ENCODE peak calls at places on chromosomes 3 and 15, in seven cellular contexts. W is bronchial epithelial cell, G is choroid plexus epithelial cell, N is astrocyte of the spinal cord, D is endothelial cell, K is LNCaP clone FGC, X is HCT116. O is an unnamed sample.

GRCh38 chr3:11509175-11510000 is 134.3 kb downstream of the VGLL4 start:
- DNase-seq in W (peak), K (peak), G (peak), X (no peak), N (no peak), D (no peak), O (peak)

GRCh38 chr15:66766282-66767228 is 64.5 kb downstream of the SMAD6 start:
- DNase-seq in D (no peak), N (peak), K (no peak), W (peak), X (no peak), G (peak), O (no peak)

GRCh38 chr3:26704736-26705135 is 82.2 kb downstream of the LRRC3B start:
- DNase-seq in K (no peak), G (no peak), W (no peak), D (no peak), X (no peak), N (no peak), O (no peak)

GRCh38 chr15:71538922-71539321 is 271.4 kb upstream of the NR2E3 start:
- DNase-seq in D (no peak), X (no peak), K (no peak), N (no peak), W (no peak), G (no peak), O (no peak)

GRCh38 chr15:90001683-90002427 is 731 bp downstream of the ZNF710 start:
- DNase-seq in X (no peak), D (peak), N (peak), W (no peak), K (no peak), G (peak), O (peak)

GRCh38 chr3:159928071-159928491 is 60.6 kb upstream of the IL12A start:
- DNase-seq in G (peak), X (no peak), D (no peak), N (peak), K (no peak), W (peak), O (no peak)

GRCh38 chr15:66774001-66774814 is 72.2 kb downstream of the SMAD6 start:
- DNase-seq in N (peak), X (peak), W (peak), D (peak), G (peak), K (peak), O (peak)

GRCh38 chr3:1609416-1609815 is 489.2 kb upstream of the CNTN4 start:
- DNase-seq in W (no peak), K (no peak), X (no peak), N (no peak), G (no peak), D (no peak), O (peak)

GRCh38 chr3:194772241-194773000 is 86.7 kb downstream of the FAM43A start:
- DNase-seq in X (no peak), K (no peak), N (no peak), D (no peak), W (no peak), G (no peak), O (no peak)

GRCh38 chr3:36868614-36869436 is 76.0 kb downstream of the TRANK1 start:
- DNase-seq in X (peak), D (peak), W (peak), K (peak), N (peak), G (peak), O (peak)

GRCh38 chr3:161142486-161142885 is 37.3 kb upstream of the B3GALNT1 start:
- DNase-seq in G (peak), W (no peak), K (peak), D (no peak), X (no peak), N (peak), O (no peak)

GRCh38 chr15:66214236-66214635 is 39.3 kb downstream of the MEGF11 start:
- DNase-seq in X (no peak), D (no peak), G (no peak), N (no peak), K (no peak), W (no peak), O (no peak)

GRCh38 chr3:42229942-42230688 is 35.9 kb downstream of the CCK start:
- DNase-seq in W (peak), X (peak), N (peak), G (peak), D (peak), K (no peak), O (no peak)

GRCh38 chr15:44713006-44713966 is 2.0 kb downstream of the B2M start:
- DNase-seq in K (no peak), G (peak), N (peak), X (no peak), D (no peak), W (peak), O (no peak)

GRCh38 chr3:188584958-188585689 is 431.2 kb downstream of the LPP start:
- DNase-seq in W (peak), X (no peak), G (peak), K (no peak), N (peak), D (no peak), O (no peak)

GRCh38 chr3:27721717-27722564 is at the start of gene EOMES:
- DNase-seq in X (peak), G (peak), N (peak), K (no peak), D (peak), W (peak), O (peak)

GRCh38 chr3:140599009-140599408 is 78.9 kb upstream of the TRIM42 start:
- DNase-seq in D (no peak), N (no peak), W (peak), G (no peak), K (no peak), X (no peak), O (no peak)

GRCh38 chr15:101255066-101255415 is 3.2 kb upstream of the CHSY1 start:
- DNase-seq in X (no peak), G (no peak), N (no peak), W (no peak), K (no peak), D (no peak), O (no peak)

GRCh38 chr3:24161841-24162240 is 216.8 kb downstream of the NR1D2 start:
- DNase-seq in W (no peak), K (no peak), G (peak), N (no peak), X (no peak), D (no peak), O (no peak)

GRCh38 chr3:111695584-111696213 is 100.6 kb upstream of the ZBED2 start:
- DNase-seq in G (peak), D (no peak), N (peak), X (no peak), K (no peak), W (peak), O (no peak)

GRCh38 chr3:198088421-198088955 is 128.5 kb downstream of the LMLN start:
- DNase-seq in G (no peak), K (no peak), W (no peak), D (no peak), X (no peak), N (no peak), O (no peak)

GRCh38 chr3:40971191-40972168 is 227.8 kb upstream of the CTNNB1 start:
- DNase-seq in K (no peak), W (peak), N (peak), X (peak), G (peak), D (no peak), O (no peak)

GRCh38 chr3:16441306-16441898 is 72.1 kb downstream of the RFTN1 start:
- DNase-seq in X (no peak), D (no peak), K (no peak), N (peak), W (no peak), G (peak), O (no peak)

GRCh38 chr3:64732570-64732969 is 44.8 kb upstream of the ADAMTS9 start:
- DNase-seq in N (peak), G (peak), K (no peak), D (no peak), W (no peak), X (no peak), O (no peak)

GRCh38 chr15:88376574-88377174 is 90.5 kb downstream of the MRPL46 start:
- DNase-seq in G (no peak), N (peak), D (no peak), K (no peak), W (no peak), X (no peak), O (no peak)

GRCh38 chr15:41933771-41934170 is 38.6 kb downstream of the EHD4 start:
- DNase-seq in K (no peak), N (no peak), G (no peak), W (peak), D (no peak), X (peak), O (no peak)

GRCh38 chr3:73380735-73381532 is 243.8 kb downstream of the PDZRN3 start:
- DNase-seq in W (no peak), K (no peak), N (no peak), D (no peak), X (no peak), G (no peak), O (no peak)

GRCh38 chr3:70789878-70790277 is 477.4 kb upstream of the MDFIC2 start:
- DNase-seq in W (no peak), X (no peak), G (no peak), N (no peak), D (no peak), K (no peak), O (no peak)

GRCh38 chr3:149609595-149609994 is 48.2 kb downstream of the WWTR1 start:
- DNase-seq in G (no peak), X (no peak), W (no peak), K (no peak), D (no peak), N (no peak), O (no peak)

GRCh38 chr3:170117134-170117533 is 64.4 kb downstream of the PHC3 start:
- DNase-seq in X (no peak), K (no peak), W (peak), G (peak), N (peak), D (peak), O (no peak)

GRCh38 chr15:36724901-36725300 is 145.5 kb downstream of the CDIN1 start:
- DNase-seq in G (no peak), W (no peak), X (no peak), D (no peak), N (no peak), K (no peak), O (no peak)

GRCh38 chr15:52491460-52491859 is 37.2 kb downstream of the MYO5A start:
- DNase-seq in N (peak), G (no peak), K (no peak), W (no peak), X (no peak), D (no peak), O (no peak)

GRCh38 chr15:81106560-81106959 is 27.5 kb upstream of the CFAP161 start:
- DNase-seq in K (peak), N (peak), W (peak), X (peak), D (peak), G (peak), O (peak)

GRCh38 chr3:93961026-93961425 is 12.7 kb downstream of the PROS1 start:
- DNase-seq in N (no peak), K (no peak), W (no peak), D (no peak), X (no peak), G (no peak), O (no peak)

GRCh38 chr15:63501256-63502089 is 2.9 kb upstream of the USP3 start:
- DNase-seq in G (peak), X (no peak), W (peak), D (peak), K (no peak), N (peak), O (peak)

GRCh38 chr3:149009732-149010131 is 18.4 kb downstream of the GYG1 start:
- DNase-seq in N (peak), D (no peak), X (no peak), W (no peak), K (no peak), G (peak), O (no peak)

GRCh38 chr3:129606522-129607390 is at the start of gene PLXND1:
- DNase-seq in N (peak), X (no peak), W (no peak), G (peak), K (no peak), D (peak), O (peak)

GRCh38 chr3:136266468-136266867 is 16.3 kb downstream of the PCCB start:
- DNase-seq in D (no peak), N (peak), X (no peak), K (no peak), W (peak), G (peak), O (no peak)

GRCh38 chr15:28984421-28985375 is 98.9 kb downstream of the APBA2 start:
- DNase-seq in K (no peak), D (no peak), G (peak), X (no peak), W (no peak), N (peak), O (peak)
- TF ChIP-seq CTCF in K (no peak), D (no peak), G (no peak), X (no peak), W (no peak), N (no peak), O (no peak)

DNA sequence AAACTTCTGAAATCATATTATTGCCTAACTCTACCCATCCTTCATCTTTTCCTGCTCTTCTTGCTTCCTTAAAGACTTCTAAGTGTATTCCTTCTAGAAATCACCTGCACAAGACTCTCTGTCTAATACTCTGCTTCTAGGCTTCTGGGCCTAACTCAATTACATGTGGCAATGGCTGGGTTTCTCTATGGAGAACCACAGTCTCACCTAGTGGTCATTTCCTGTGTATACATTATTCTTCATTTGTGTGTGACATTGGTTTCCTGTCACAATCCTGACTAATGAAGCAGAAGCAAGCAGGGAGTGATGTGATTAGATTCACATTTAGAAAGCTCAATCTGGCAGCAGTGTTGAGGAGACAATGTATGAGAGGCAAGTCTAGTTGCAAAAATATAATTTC is 16.9 kb upstream of the CLDN1 start:
- DNase-seq in W (peak), X (peak), G (peak), D (no peak), N (peak), K (no peak), O (no peak)
- TF ChIP-seq CTCF in W (peak), X (peak), G (peak), D (no peak), N (peak), K (peak), O (peak)

GRCh38 chr3:134457331-134458125 is 28.3 kb downstream of the ANAPC13 start:
- DNase-seq in N (no peak), K (no peak), W (no peak), G (no peak), D (no peak), X (no peak), O (no peak)

GRCh38 chr3:134449277-134449676 is 36.5 kb downstream of the ANAPC13 start:
- DNase-seq in G (peak), N (no peak), X (no peak), W (peak), K (no peak), D (peak), O (no peak)

GRCh38 chr3:134449951-134450350 is 35.8 kb downstream of the ANAPC13 start:
- DNase-seq in N (no peak), D (no peak), G (no peak), K (no peak), X (no peak), W (no peak), O (no peak)

GRCh38 chr3:134456121-134456520 is 29.7 kb downstream of the ANAPC13 start:
- DNase-seq in D (no peak), N (no peak), W (no peak), G (no peak), K (no peak), X (no peak), O (no peak)

DNA sequence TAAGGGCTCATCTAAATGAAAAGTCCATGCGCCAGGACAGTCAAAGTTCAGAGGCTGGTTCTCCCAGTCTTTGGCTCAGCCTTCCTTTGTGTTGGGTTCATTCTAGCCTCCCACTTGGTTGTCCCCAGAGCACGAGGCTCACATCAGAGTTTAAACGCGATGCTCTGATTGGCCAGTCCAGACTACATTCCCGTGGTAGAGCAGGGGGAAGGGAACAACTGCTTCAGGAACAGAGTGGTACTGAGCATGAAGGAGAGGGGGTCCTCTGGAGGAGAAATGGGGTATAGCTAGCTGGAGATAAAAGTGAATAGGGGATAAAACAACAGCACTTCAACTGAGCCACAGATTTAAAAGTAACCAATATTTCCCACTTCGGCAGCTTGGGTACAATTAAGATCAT is 32.2 kb downstream of the ANAPC13 start:
- DNase-seq in N (no peak), X (peak), D (no peak), K (no peak), G (peak), W (no peak), O (no peak)
- TF ChIP-seq CTCF in N (peak), X (peak), D (no peak), K (no peak), G (peak), W (no peak), O (no peak)

GRCh38 chr3:122676759-122677158 is 3.9 kb upstream of the PARP14 start:
- DNase-seq in K (no peak), G (peak), X (no peak), D (no peak), N (peak), W (no peak), O (no peak)
- TF ChIP-seq CTCF in K (no peak), G (no peak), X (no peak), D (no peak), N (no peak), W (no peak), O (no peak)

DNA sequence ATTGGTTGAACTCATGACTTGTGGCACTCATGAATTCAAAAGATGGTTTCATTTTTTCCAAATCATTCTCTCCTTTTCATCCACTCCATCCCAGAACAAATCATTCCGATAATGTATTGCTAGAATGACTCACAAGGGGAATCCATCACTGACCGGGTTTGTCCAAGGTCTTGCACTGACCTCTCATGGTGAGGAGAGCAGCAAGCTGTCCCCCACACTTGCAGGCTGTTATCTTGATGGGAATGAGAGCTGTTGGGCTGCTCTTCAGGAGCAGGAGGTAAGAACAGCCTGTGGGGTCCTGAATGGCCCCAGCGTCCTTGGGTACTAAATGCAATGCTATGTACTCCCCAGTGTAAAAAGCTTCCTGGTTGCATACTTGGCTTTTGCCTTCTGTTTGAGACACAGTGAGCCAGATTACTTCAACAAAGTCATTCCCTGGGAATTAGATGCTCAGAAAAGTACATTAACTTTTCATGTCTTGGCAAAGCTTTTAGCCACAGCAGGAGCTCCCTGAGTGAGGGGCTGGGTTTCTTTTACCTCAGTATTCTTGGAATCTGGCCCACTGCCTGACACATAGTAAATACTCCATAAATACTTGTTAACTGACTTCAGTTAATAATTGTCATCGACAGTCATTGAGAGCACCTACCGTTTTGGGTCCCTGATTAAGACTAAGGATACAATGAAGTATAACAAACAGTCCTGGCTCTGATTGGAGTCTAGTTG is 24.1 kb downstream of the CCNL1 start:
- DNase-seq in N (peak), K (no peak), W (peak), X (no peak), G (peak), D (no peak), O (no peak)
- TF ChIP-seq CTCF in N (peak), K (no peak), W (no peak), X (peak), G (peak), D (no peak), O (no peak)

GRCh38 chr15:93485438-93485837 is 396.4 kb upstream of the RGMA start:
- DNase-seq in G (no peak), X (no peak), W (no peak), D (no peak), K (no peak), N (no peak), O (no peak)

GRCh38 chr15:93488157-93488803 is 399.3 kb upstream of the RGMA start:
- DNase-seq in G (no peak), N (no peak), X (no peak), D (no peak), W (no peak), K (no peak), O (no peak)

GRCh38 chr15:93485922-93486327 is 396.9 kb upstream of the RGMA start:
- DNase-seq in G (no peak), X (no peak), N (no peak), D (no peak), W (peak), K (peak), O (no peak)

GRCh38 chr15:93483923-93484322 is 394.9 kb upstream of the RGMA start:
- DNase-seq in N (no peak), W (no peak), X (no peak), G (no peak), K (no peak), D (no peak), O (no peak)

DNA sequence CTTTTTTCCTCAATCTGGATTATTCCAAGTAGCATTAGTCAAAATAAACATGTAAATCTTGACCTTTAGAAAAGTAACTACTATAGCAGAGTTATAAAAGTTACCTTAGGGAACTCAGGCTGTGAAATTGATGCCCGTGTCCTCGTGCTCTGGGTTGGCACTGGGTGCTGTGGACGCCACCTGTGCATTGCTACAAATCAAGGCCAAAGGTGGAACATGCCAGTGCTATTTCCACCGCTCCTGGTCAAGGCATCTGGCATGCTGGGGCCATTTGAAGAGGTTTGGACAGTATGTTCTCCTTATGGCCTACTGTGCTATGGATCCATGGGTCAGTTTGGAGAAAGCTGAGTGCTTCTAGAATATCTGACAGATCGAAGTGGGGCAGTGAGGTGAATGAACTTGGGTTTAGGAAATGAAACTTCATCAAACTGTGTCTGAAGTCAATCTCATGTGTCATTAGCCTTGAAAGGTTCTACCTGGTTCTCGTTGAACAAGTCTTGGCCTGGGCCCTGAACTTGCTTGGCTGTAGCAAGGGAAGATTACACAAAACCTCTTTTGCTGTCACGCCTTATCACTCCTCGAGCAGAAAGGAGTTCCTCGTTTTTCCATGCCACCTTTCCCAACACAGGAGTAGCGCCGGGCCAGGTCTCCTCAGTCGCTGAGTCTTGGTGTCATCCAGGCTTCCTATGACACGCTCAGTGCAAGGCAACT is 397.6 kb upstream of the RGMA start:
- DNase-seq in K (no peak), D (no peak), G (no peak), N (no peak), W (no peak), X (no peak), O (no peak)
- TF ChIP-seq CTCF in K (no peak), D (no peak), G (no peak), N (no peak), W (no peak), X (no peak), O (no peak)

O was measured in glutamatergic neuron.